ENCODE peak calls at places on chromosomes 12 and 14, in eight cellular contexts. W is transverse colon, O is tibial nerve, X is Peyer's patch, Q is prostate gland, J is GM12891, S is lower leg skin, A is HCT116. U is an unnamed sample.
A peak's percentile ranks its signal among the peaks of the same experiment; 100 is the strongest.

GRCh38 chr12:71125949-71126348 is 31.9 kb downstream of the TSPAN8 start:
- DNase-seq in A (no peak), O (no peak), W (no peak), Q (no peak), J (no peak), X (no peak), S (no peak), U (no peak)

GRCh38 chr12:12387521-12387920 is 30.6 kb downstream of the BORCS5 start:
- DNase-seq in Q (no peak), S (peak; percentile 22), X (no peak), O (no peak), J (no peak), A (no peak), W (no peak), U (no peak)

GRCh38 chr14:71169028-71169427 is 261.8 kb downstream of the PCNX1 start:
- DNase-seq in X (no peak), O (no peak), S (no peak), J (no peak), A (no peak), Q (no peak), W (no peak), U (no peak)

GRCh38 chr14:104558231-104559042 is 21.1 kb upstream of the C14orf180 start:
- DNase-seq in A (no peak), Q (no peak), J (no peak), O (no peak), S (no peak), W (no peak), X (no peak), U (no peak)

GRCh38 chr12:42332301-42332894 is 6.4 kb downstream of the PPHLN1 start:
- DNase-seq in S (no peak), A (peak; percentile 29), W (no peak), J (no peak), X (no peak), O (peak; percentile 75), Q (peak; percentile 30), U (peak; percentile 13)

GRCh38 chr12:57620245-57620935 is 9.2 kb downstream of the ARHGEF25 start:
- DNase-seq in A (no peak), J (no peak), Q (no peak), X (no peak), W (no peak), S (no peak), O (no peak), U (no peak)

GRCh38 chr12:93766802-93767523 is 89.8 kb downstream of the CRADD start:
- DNase-seq in O (peak; percentile 55), X (no peak), W (peak; percentile 29), S (no peak), J (peak; percentile 8), A (no peak), Q (peak; percentile 54), U (no peak)

GRCh38 chr12:117193903-117194302 is 3.6 kb upstream of the FBXO21 start:
- DNase-seq in A (no peak), S (no peak), W (no peak), J (no peak), Q (no peak), O (no peak), X (no peak), U (no peak)

GRCh38 chr12:91119089-91119488 is 7.8 kb upstream of the LUM start:
- DNase-seq in W (no peak), J (no peak), S (no peak), X (no peak), O (no peak), A (no peak), Q (no peak), U (no peak)

GRCh38 chr12:115313929-115314328 is 630.0 kb upstream of the TBX3 start:
- DNase-seq in Q (peak; percentile 10), O (no peak), S (no peak), A (no peak), W (no peak), X (no peak), J (no peak), U (peak; percentile 27)

GRCh38 chr14:31746326-31746725 is 185.1 kb downstream of the NUBPL start:
- DNase-seq in J (no peak), Q (no peak), A (no peak), S (no peak), X (no peak), O (no peak), W (no peak), U (no peak)

GRCh38 chr14:99647407-99647806 is 2.5 kb downstream of the HHIPL1 start:
- DNase-seq in S (no peak), X (no peak), W (no peak), O (no peak), A (no peak), J (no peak), Q (no peak), U (no peak)

GRCh38 chr14:93160353-93160801 is 24.3 kb downstream of the MOAP1 start:
- DNase-seq in W (no peak), S (no peak), A (peak; percentile 21), O (no peak), J (no peak), Q (no peak), X (no peak), U (no peak)

GRCh38 chr14:76306131-76306530 is 69.8 kb upstream of the ESRRB start:
- DNase-seq in Q (no peak), O (no peak), J (no peak), W (no peak), S (no peak), X (no peak), A (no peak), U (no peak)

GRCh38 chr12:124233041-124233836 is 61.7 kb upstream of the RFLNA start:
- DNase-seq in X (no peak), S (no peak), J (no peak), A (no peak), O (no peak), Q (no peak), W (no peak), U (peak; percentile 56)

GRCh38 chr12:17928708-17929366 is 161.2 kb downstream of the RERGL start:
- DNase-seq in X (no peak), Q (no peak), W (no peak), J (no peak), A (peak; percentile 75), O (no peak), S (no peak), U (peak; percentile 5)

GRCh38 chr14:76715102-76715926 is 46.0 kb upstream of the VASH1 start:
- DNase-seq in W (no peak), X (no peak), O (no peak), J (no peak), A (no peak), Q (no peak), S (peak; percentile 16), U (no peak)

GRCh38 chr14:87503711-87504110 is 489.3 kb downstream of the GALC start:
- DNase-seq in A (no peak), W (no peak), S (no peak), O (no peak), Q (no peak), J (no peak), X (no peak), U (no peak)

GRCh38 chr12:65536876-65537661 is 258.6 kb downstream of the MSRB3 start:
- DNase-seq in X (no peak), O (peak; percentile 14), S (no peak), A (peak; percentile 100), Q (peak; percentile 9), J (no peak), W (peak; percentile 10), U (peak; percentile 46)

GRCh38 chr12:67452119-67452805 is 183.1 kb downstream of the CAND1 start:
- DNase-seq in X (peak; percentile 30), O (no peak), A (no peak), J (no peak), W (no peak), Q (no peak), S (no peak), U (no peak)

GRCh38 chr12:58640314-58640713 is 280.0 kb downstream of the LRIG3 start:
- DNase-seq in S (no peak), W (no peak), O (no peak), X (no peak), Q (no peak), J (no peak), A (no peak), U (no peak)

GRCh38 chr12:4435537-4435936 is 10.1 kb downstream of the FGF6 start:
- DNase-seq in A (no peak), Q (no peak), W (no peak), S (no peak), J (no peak), O (no peak), X (no peak), U (no peak)

GRCh38 chr12:96233941-96234461 is 39.8 kb downstream of the ELK3 start:
- DNase-seq in S (peak; percentile 93), X (peak; percentile 34), O (peak; percentile 77), W (peak; percentile 80), J (no peak), A (no peak), Q (peak; percentile 77), U (no peak)

GRCh38 chr12:99609455-99610181 is 37.9 kb upstream of the GARIN6 start:
- DNase-seq in O (no peak), W (no peak), A (no peak), J (no peak), Q (no peak), S (no peak), X (no peak), U (no peak)

GRCh38 chr12:124640096-124640495 is 72.7 kb upstream of the NCOR2 start:
- DNase-seq in S (no peak), O (no peak), Q (no peak), J (no peak), W (no peak), X (no peak), A (no peak), U (peak; percentile 27)

GRCh38 chr12:51217968-51218606 is at the start of gene POU6F1:
- DNase-seq in S (peak; percentile 54), A (peak; percentile 51), X (peak; percentile 66), Q (peak; percentile 55), W (peak; percentile 74), J (peak; percentile 83), O (peak; percentile 57), U (peak; percentile 86)
- TF ChIP-seq POLR2A in S (no peak), A (peak; percentile 29), X (peak; percentile 13), Q (peak; percentile 23), W (peak; percentile 54), J (peak; percentile 72), O (peak; percentile 46), U (no peak)

DNA sequence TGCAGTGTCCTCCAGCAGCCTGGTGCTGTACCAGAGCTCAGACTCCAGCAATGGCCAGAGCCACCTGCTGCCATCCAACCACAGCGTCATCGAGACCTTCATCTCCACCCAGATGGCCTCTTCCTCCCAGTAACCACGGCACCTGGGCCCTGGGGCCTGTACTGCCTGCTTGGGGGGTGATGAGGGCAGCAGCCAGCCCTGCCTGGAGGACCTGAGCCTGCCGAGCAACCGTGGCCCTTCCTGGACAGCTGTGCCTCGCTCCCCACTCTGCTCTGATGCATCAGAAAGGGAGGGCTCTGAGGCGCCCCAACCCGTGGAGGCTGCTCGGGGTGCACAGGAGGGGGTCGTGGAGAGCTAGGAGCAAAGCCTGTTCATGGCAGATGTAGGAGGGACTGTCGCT is 15.2 kb downstream of the C12orf43 start:
- DNase-seq in Q (no peak), S (no peak), A (no peak), X (no peak), W (no peak), O (no peak), J (no peak), U (no peak)
- TF ChIP-seq POLR2A in Q (no peak), S (no peak), A (no peak), X (no peak), W (no peak), O (no peak), J (no peak), U (no peak)

GRCh38 chr14:50116221-50116956 is at the start of gene VCPKMT:
- DNase-seq in A (peak; percentile 73), J (peak; percentile 79), W (peak; percentile 96), S (peak; percentile 90), X (peak; percentile 95), Q (peak; percentile 93), O (peak; percentile 93), U (peak; percentile 57)
- TF ChIP-seq POLR2A in A (peak; percentile 78), J (peak; percentile 93), W (peak; percentile 87), S (peak; percentile 36), X (peak; percentile 80), Q (peak; percentile 83), O (peak; percentile 92), U (peak; percentile 75)

GRCh38 chr14:102086972-102087761 is at the start of gene HSP90AA1:
- DNase-seq in X (peak; percentile 92), Q (peak; percentile 90), O (peak; percentile 91), W (peak; percentile 94), J (peak; percentile 90), A (peak; percentile 79), S (peak; percentile 92), U (peak; percentile 84)
- TF ChIP-seq POLR2A in X (peak; percentile 98), Q (peak; percentile 97), O (peak; percentile 99), W (peak; percentile 99), J (peak; percentile 99), A (peak; percentile 99), S (peak; percentile 93), U (peak; percentile 98)